ENCODE peak calls at places on chromosome 10, in nine cellular contexts. S, B, L, A, K, N, C, G and R are unnamed samples.
A peak's percentile ranks its signal among the peaks of the same experiment; 100 is the strongest.

GRCh38 chr10:113704637-113705343 is 25.1 kb downstream of the CASP7 start:
- DNase-seq in N (peak; percentile 75), L (no peak), G (no peak), B (no peak), C (no peak), K (peak; percentile 57), S (peak; percentile 4), A (no peak), R (no peak)

GRCh38 chr10:132387723-132388210 is 9.2 kb upstream of the PWWP2B start:
- DNase-seq in L (peak; percentile 75), A (peak; percentile 78), G (no peak), N (peak; percentile 56), B (peak; percentile 33), K (peak; percentile 53), S (peak; percentile 36), C (peak; percentile 71), R (peak; percentile 50)

GRCh38 chr10:15990523-15991129 is 130.3 kb upstream of the MINDY3 start:
- DNase-seq in B (no peak), N (no peak), S (no peak), K (no peak), G (no peak), C (no peak), A (no peak), L (no peak), R (no peak)

GRCh38 chr10:48792687-48793096 is 108.0 kb downstream of the WDFY4 start:
- DNase-seq in G (no peak), A (no peak), K (no peak), S (no peak), C (no peak), L (no peak), B (no peak), N (peak; percentile 66), R (no peak)

GRCh38 chr10:24891823-24892222 is 60.6 kb downstream of the PRTFDC1 start:
- DNase-seq in C (no peak), N (peak; percentile 84), S (no peak), L (no peak), B (no peak), K (no peak), G (no peak), A (no peak), R (no peak)

GRCh38 chr10:84429926-84430520 is 101.6 kb downstream of the CCSER2 start:
- DNase-seq in L (peak; percentile 34), C (peak; percentile 41), K (peak; percentile 77), S (peak; percentile 38), G (no peak), N (peak; percentile 78), B (peak; percentile 48), A (peak; percentile 62), R (peak; percentile 48)

GRCh38 chr10:13699216-13699615 is 112.5 kb downstream of the PRPF18 start:
- DNase-seq in C (no peak), A (no peak), G (no peak), B (no peak), L (no peak), N (no peak), S (no peak), K (no peak), R (no peak)

GRCh38 chr10:119670717-119671116 is 19.5 kb downstream of the BAG3 start:
- DNase-seq in N (no peak), A (no peak), S (no peak), L (no peak), K (peak; percentile 33), C (no peak), G (no peak), B (no peak), R (no peak)

GRCh38 chr10:13056461-13057077 is 43.4 kb upstream of the OPTN start:
- DNase-seq in K (peak; percentile 13), S (no peak), B (no peak), L (no peak), C (no peak), N (peak; percentile 63), G (no peak), A (no peak), R (no peak)

GRCh38 chr10:72855129-72855528 is 38.4 kb upstream of the OIT3 start:
- DNase-seq in C (no peak), G (no peak), L (no peak), S (no peak), N (no peak), B (no peak), K (no peak), A (no peak), R (no peak)

GRCh38 chr10:111578076-111578475 is 501.2 kb downstream of the ADRA2A start:
- DNase-seq in G (no peak), K (peak; percentile 67), C (no peak), A (no peak), B (no peak), L (no peak), N (no peak), S (no peak), R (no peak)

GRCh38 chr10:119413738-119414611 is 128.5 kb downstream of the RGS10 start:
- DNase-seq in K (no peak), N (peak; percentile 100), L (no peak), G (no peak), B (no peak), C (no peak), A (no peak), S (no peak), R (no peak)

GRCh38 chr10:61957806-61958205 is 56.3 kb downstream of the ARID5B start:
- DNase-seq in A (no peak), K (no peak), C (no peak), N (no peak), G (no peak), B (no peak), S (no peak), L (no peak), R (no peak)

GRCh38 chr10:133292919-133293809 is 15.5 kb downstream of the TUBGCP2 start:
- DNase-seq in S (no peak), B (no peak), K (peak; percentile 77), A (no peak), G (no peak), C (no peak), L (peak; percentile 18), N (peak; percentile 46), R (no peak)

GRCh38 chr10:30227481-30227880 is 121.6 kb downstream of the MTPAP start:
- DNase-seq in A (no peak), L (no peak), C (no peak), B (no peak), K (no peak), N (no peak), G (no peak), S (no peak), R (no peak)

GRCh38 chr10:103507235-103508191 is 14.0 kb downstream of the NEURL1 start:
- DNase-seq in A (no peak), K (no peak), G (no peak), L (no peak), B (no peak), N (no peak), C (no peak), S (no peak), R (no peak)

GRCh38 chr10:109972372-109973001 is 35.3 kb upstream of the ADD3 start:
- DNase-seq in G (no peak), L (no peak), N (no peak), B (no peak), C (no peak), K (peak; percentile 31), A (no peak), S (no peak), R (no peak)

GRCh38 chr10:111126981-111127848 is 50.4 kb downstream of the ADRA2A start:
- DNase-seq in A (no peak), K (no peak), N (no peak), S (no peak), L (no peak), C (no peak), B (no peak), G (no peak), R (no peak)

GRCh38 chr10:33993917-33994316 is 659.5 kb upstream of the NRP1 start:
- DNase-seq in A (no peak), S (no peak), N (no peak), K (no peak), B (no peak), L (no peak), C (no peak), G (no peak), R (no peak)

GRCh38 chr10:130368761-130369560 is 232.8 kb downstream of the GLRX3 start:
- DNase-seq in L (no peak), B (no peak), S (no peak), N (no peak), K (no peak), A (no peak), G (no peak), C (no peak), R (no peak)

GRCh38 chr10:69498711-69499471 is 47.6 kb downstream of the TSPAN15 start:
- DNase-seq in A (no peak), L (peak; percentile 59), C (no peak), S (no peak), G (no peak), K (no peak), N (no peak), B (no peak), R (no peak)